ENCODE peak calls at places on chromosomes 4 and X, in four cellular contexts. X is spleen, Z is heart left ventricle, E is left ventricle myocardium inferior. Q is an unnamed sample.

GRCh38 chr4:67727124-67727850 is 26.3 kb upstream of the UBA6 start:
- DNase-seq in X (no peak), Z (no peak), E (no peak), Q (no peak)

GRCh38 chrX:12950851-12951589 is 23.9 kb upstream of the TMSB4X start:
- DNase-seq in X (peak; percentile 92), Z (no peak), E (no peak), Q (no peak)

GRCh38 chr4:52588097-52588496 is 71.0 kb downstream of the USP46 start:
- DNase-seq in X (no peak), Z (no peak), E (peak; percentile 21), Q (peak; percentile 54)

GRCh38 chr4:337143-337931 is at the start of gene ZNF141:
- DNase-seq in X (peak; percentile 96), Z (peak; percentile 98), E (peak; percentile 96), Q (peak; percentile 98)

GRCh38 chr4:80094191-80094590 is 21.2 kb upstream of the ANTXR2 start:
- DNase-seq in X (no peak), Z (no peak), E (no peak), Q (no peak)

GRCh38 chr4:52096048-52096447 is 44.9 kb downstream of the SPATA18 start:
- DNase-seq in X (no peak), Z (no peak), E (no peak), Q (no peak)

GRCh38 chrX:110409925-110410324 is 51.3 kb downstream of the RTL9 start:
- DNase-seq in X (no peak), Z (no peak), E (no peak), Q (no peak)

GRCh38 chrX:106177106-106177981 is 9.2 kb downstream of the PWWP3B start:
- DNase-seq in X (no peak), Z (peak; percentile 77), E (peak; percentile 64), Q (no peak)

GRCh38 chrX:28586891-28587635 is at the start of gene IL1RAPL1:
- DNase-seq in X (no peak), Z (no peak), E (no peak), Q (no peak)

GRCh38 chr4:15241946-15242345 is 185.9 kb upstream of the C1QTNF7 start:
- DNase-seq in X (no peak), Z (no peak), E (no peak), Q (no peak)

GRCh38 chr4:128862608-128863313 is 53.3 kb downstream of the JADE1 start:
- DNase-seq in X (peak; percentile 74), Z (no peak), E (no peak), Q (no peak)

GRCh38 chr4:39860804-39861203 is 116.9 kb downstream of the PDS5A start:
- DNase-seq in X (no peak), Z (no peak), E (no peak), Q (no peak)

GRCh38 chrX:154751121-154751668 is 318 bp upstream of the GAB3 start:
- DNase-seq in X (peak; percentile 82), Z (peak; percentile 62), E (no peak), Q (no peak)

GRCh38 chr4:1590244-1590643 is 93.9 kb downstream of the FAM53A start:
- DNase-seq in X (peak; percentile 12), Z (no peak), E (no peak), Q (no peak)

GRCh38 chr4:1591107-1591506 is 93.0 kb downstream of the FAM53A start:
- DNase-seq in X (peak; percentile 40), Z (peak; percentile 4), E (no peak), Q (peak; percentile 11)

GRCh38 chr4:1589098-1589497 is 95.0 kb downstream of the FAM53A start:
- DNase-seq in X (no peak), Z (no peak), E (no peak), Q (no peak)

GRCh38 chr4:1584498-1584897 is 99.6 kb downstream of the FAM53A start:
- DNase-seq in X (peak; percentile 70), Z (peak; percentile 4), E (no peak), Q (peak; percentile 25)

GRCh38 chr4:1588306-1588705 is 95.8 kb downstream of the FAM53A start:
- DNase-seq in X (peak; percentile 46), Z (peak; percentile 11), E (no peak), Q (peak; percentile 32)
- H3K9me3 ChIP-seq in X (no peaks in the 10 kb centered on the region), Z (no peaks in the 10 kb centered on the region), E (peaks cover 41% of the 10 kb centered on the region), Q (peaks cover 10% of the 10 kb centered on the region)

GRCh38 chr4:31020363-31020762 is 300.2 kb downstream of the PCDH7 start:
- DNase-seq in X (no peak), Z (no peak), E (no peak), Q (no peak)

GRCh38 chr4:31021008-31021407 is 300.8 kb downstream of the PCDH7 start:
- DNase-seq in X (no peak), Z (no peak), E (no peak), Q (no peak)

GRCh38 chr4:31015123-31015522 is 295.0 kb downstream of the PCDH7 start:
- DNase-seq in X (no peak), Z (no peak), E (no peak), Q (no peak)

GRCh38 chr4:31016322-31017061 is 296.3 kb downstream of the PCDH7 start:
- DNase-seq in X (no peak), Z (no peak), E (no peak), Q (no peak)
- H3K4me1 ChIP-seq in X (no peaks in the 10 kb centered on the region), Z (no peaks in the 10 kb centered on the region), E (peaks cover 11% of the 10 kb centered on the region), Q (no peaks in the 10 kb centered on the region)

DNA sequence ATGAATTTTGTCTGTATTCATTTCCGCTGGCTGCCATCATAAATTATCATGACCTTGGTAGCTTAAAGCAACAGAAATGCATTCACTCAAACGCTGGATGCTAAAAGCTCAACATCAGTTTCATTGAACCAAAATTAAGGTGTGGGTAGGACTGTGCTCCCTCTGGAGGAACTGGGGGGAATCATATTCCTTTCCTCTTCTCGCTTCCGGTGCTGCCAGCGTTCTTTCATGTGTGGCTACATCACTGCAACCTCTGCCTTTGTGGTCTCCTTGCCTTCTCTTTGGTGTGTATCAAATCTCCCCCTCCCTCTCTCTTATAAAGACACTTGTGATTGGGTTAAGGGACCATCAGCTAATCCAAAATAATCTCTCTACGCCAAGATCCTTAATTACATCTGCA is 39.5 kb downstream of the NEIL3 start:
- DNase-seq in X (no peak), Z (no peak), E (no peak), Q (no peak)
- H3K36me3 ChIP-seq in X (no peaks in the 10 kb centered on the region), Z (no peaks in the 10 kb centered on the region), E (no peaks in the 10 kb centered on the region), Q (no peaks in the 10 kb centered on the region)

DNA sequence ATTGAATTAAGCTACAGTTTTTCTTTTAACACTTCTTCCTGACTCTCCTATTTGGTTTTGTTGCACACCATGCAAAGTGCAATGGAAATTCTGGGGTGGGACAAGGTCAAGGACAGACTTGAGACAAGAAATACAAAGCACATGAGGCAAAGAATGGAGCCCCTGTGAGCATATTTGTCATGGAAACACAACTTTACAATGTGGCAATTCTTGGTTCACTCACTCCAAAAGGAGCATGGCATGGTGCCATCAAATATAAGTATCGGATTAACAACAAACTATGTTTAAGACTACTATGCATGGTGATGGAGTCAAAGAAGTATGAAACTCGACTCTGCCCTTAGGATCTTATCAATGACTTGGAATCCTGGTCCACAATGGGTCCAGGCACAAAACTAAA is 115.9 kb upstream of the FAM9B start:
- DNase-seq in X (no peak), Z (no peak), E (no peak), Q (no peak)
- H3K9me3 ChIP-seq in X (no peaks in the 10 kb centered on the region), Z (no peaks in the 10 kb centered on the region), E (no peaks in the 10 kb centered on the region), Q (no peaks in the 10 kb centered on the region)

DNA sequence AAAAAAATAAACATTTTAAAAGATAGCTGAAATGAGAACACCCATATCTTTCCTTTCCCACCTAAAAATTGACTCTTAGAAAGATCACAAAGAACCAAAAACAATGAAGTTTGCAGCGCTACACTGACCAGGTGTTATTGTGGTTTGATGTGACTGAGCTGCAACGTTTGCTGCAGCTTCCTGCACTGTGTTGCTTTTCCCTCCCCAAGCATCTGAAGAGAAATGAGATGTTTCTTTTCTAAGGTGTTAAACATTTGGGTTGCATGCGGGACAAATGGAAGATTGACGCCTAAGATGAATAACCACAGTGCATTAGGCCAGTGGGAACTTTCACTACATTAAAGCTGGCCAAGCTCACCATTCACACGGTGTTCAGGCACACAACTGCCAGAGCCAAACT is 8.9 kb downstream of the LEF1 start:
- DNase-seq in X (no peak), Z (no peak), E (no peak), Q (no peak)
- H3K4me1 ChIP-seq in X (no peaks in the 10 kb centered on the region), Z (no peaks in the 10 kb centered on the region), E (no peaks in the 10 kb centered on the region), Q (no peaks in the 10 kb centered on the region)

GRCh38 chr4:147423229-147423628 is 57.7 kb upstream of the EDNRA start:
- DNase-seq in X (no peak), Z (no peak), E (no peak), Q (no peak)
- H3K36me3 ChIP-seq in X (no peaks in the 10 kb centered on the region), Z (no peaks in the 10 kb centered on the region), E (no peaks in the 10 kb centered on the region), Q (no peaks in the 10 kb centered on the region)

GRCh38 chr4:25233737-25234389 is at the start of gene PI4K2B:
- DNase-seq in X (peak; percentile 98), Z (peak; percentile 91), E (peak; percentile 89), Q (peak; percentile 91)

GRCh38 chr4:25234390-25235367 is 846 bp downstream of the PI4K2B start:
- DNase-seq in X (peak; percentile 93), Z (peak; percentile 69), E (peak; percentile 39), Q (peak; percentile 68)

GRCh38 chr4:25233194-25233593 is 639 bp upstream of the PI4K2B start:
- DNase-seq in X (no peak), Z (no peak), E (no peak), Q (no peak)

GRCh38 chr4:25235401-25235800 is 1.6 kb downstream of the PI4K2B start:
- DNase-seq in X (no peak), Z (no peak), E (no peak), Q (no peak)

GRCh38 chr4:25229804-25230203 is 4.0 kb upstream of the PI4K2B start:
- DNase-seq in X (no peak), Z (no peak), E (no peak), Q (no peak)
- H3K9me3 ChIP-seq in X (peaks cover 7% of the 10 kb centered on the region), Z (no peaks in the 10 kb centered on the region), E (peaks cover 58% of the 10 kb centered on the region), Q (peaks cover 2% of the 10 kb centered on the region)

DNA sequence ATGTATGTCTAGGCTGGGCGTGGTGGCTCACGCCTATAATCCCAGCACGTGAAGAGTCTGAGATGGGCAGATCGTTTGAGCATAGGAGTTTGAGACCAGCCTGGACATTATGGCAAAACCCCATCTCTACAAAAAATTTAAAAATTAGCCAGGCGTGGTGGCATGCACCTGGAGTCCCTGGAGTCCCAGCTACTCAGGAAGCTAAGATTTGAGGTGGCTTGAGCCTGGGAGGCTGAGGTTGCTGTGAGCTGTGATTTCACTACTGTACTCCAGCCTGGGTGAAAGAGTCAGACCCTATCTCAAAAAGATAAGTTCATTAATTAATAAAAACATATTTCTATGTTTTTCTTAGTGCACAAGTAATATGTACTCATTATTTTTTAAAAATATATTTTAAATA is 238.1 kb downstream of the ARHGAP24 start:
- DNase-seq in X (no peak), Z (no peak), E (no peak), Q (no peak)
- H3K4me1 ChIP-seq in X (peaks cover 3% of the 10 kb centered on the region), Z (no peaks in the 10 kb centered on the region), E (peaks cover 15% of the 10 kb centered on the region), Q (no peaks in the 10 kb centered on the region)

GRCh38 chr4:2713337-2713736 is 42.8 kb downstream of the TNIP2 start:
- DNase-seq in X (no peak), Z (no peak), E (no peak), Q (peak; percentile 17)

GRCh38 chr4:2715426-2715825 is 40.7 kb downstream of the TNIP2 start:
- DNase-seq in X (no peak), Z (no peak), E (no peak), Q (peak; percentile 28)

GRCh38 chr4:2714071-2714770 is 41.9 kb downstream of the TNIP2 start:
- DNase-seq in X (peak; percentile 42), Z (peak; percentile 42), E (peak; percentile 26), Q (no peak)

GRCh38 chr4:2714918-2715317 is 41.2 kb downstream of the TNIP2 start:
- DNase-seq in X (no peak), Z (no peak), E (no peak), Q (no peak)

GRCh38 chr4:2716236-2716635 is 39.9 kb downstream of the TNIP2 start:
- DNase-seq in X (no peak), Z (no peak), E (no peak), Q (no peak)
- H3K36me3 ChIP-seq in X (peaks cover 23% of the 10 kb centered on the region), Z (peaks cover 27% of the 10 kb centered on the region), E (peaks cover 46% of the 10 kb centered on the region), Q (peaks cover 4% of the 10 kb centered on the region)